ENCODE peak calls at places on chromosomes 2 and 18, in nine cellular contexts. W, B, T, I, P, E, X, F and M are unnamed samples. For H3K4me1 and H3K9me3, the result is how much of the 10 kb centered on the place peaks cover.

GRCh38 chr18:79315589-79315988 is 80.1 kb upstream of the NFATC1 start:
- DNase-seq in B (no peak), F (no peak), W (no peak), E (no peak), T (no peak), P (no peak), I (no peak), X (no peak), M (no peak)

GRCh38 chr18:42412281-42412680 is 457.2 kb downstream of the PIK3C3 start:
- DNase-seq in F (no peak), B (no peak), X (no peak), P (no peak), E (no peak), T (no peak), W (no peak), I (no peak), M (no peak)

GRCh38 chr2:108921096-108922030 is 67.7 kb downstream of the EDAR start:
- DNase-seq in X (no peak), F (no peak), E (no peak), P (peak), B (no peak), I (peak), T (no peak), W (no peak), M (no peak)

GRCh38 chr2:111903930-111904439 is 5.6 kb downstream of the MERTK start:
- DNase-seq in W (no peak), T (no peak), X (no peak), E (no peak), B (no peak), I (no peak), P (no peak), F (no peak), M (no peak)

GRCh38 chr2:112159454-112159921 is 21.3 kb downstream of the FBLN7 start:
- DNase-seq in I (no peak), W (no peak), E (no peak), T (no peak), P (peak), B (no peak), X (peak), F (no peak), M (no peak)

GRCh38 chr18:44536619-44537018 is 144.1 kb upstream of the SETBP1 start:
- DNase-seq in B (no peak), T (no peak), P (no peak), W (no peak), X (no peak), F (no peak), E (no peak), I (no peak), M (no peak)

GRCh38 chr18:11488175-11488574 is 121.2 kb upstream of the SLC35G4 start:
- DNase-seq in E (no peak), B (no peak), P (no peak), X (no peak), W (no peak), T (no peak), F (no peak), I (no peak), M (no peak)

GRCh38 chr2:127611076-127611925 is 34.7 kb upstream of the GPR17 start:
- DNase-seq in I (peak), T (no peak), B (no peak), W (peak), F (no peak), E (no peak), P (peak), X (no peak), M (no peak)

GRCh38 chr2:204655626-204656025 is 110.4 kb downstream of the PARD3B start:
- DNase-seq in X (no peak), W (no peak), T (no peak), B (no peak), I (no peak), E (no peak), P (no peak), F (no peak), M (no peak)

GRCh38 chr18:67400502-67401117 is 115.9 kb downstream of the DSEL start:
- DNase-seq in F (no peak), I (no peak), P (no peak), T (no peak), W (no peak), X (no peak), E (no peak), B (no peak), M (no peak)

GRCh38 chr18:27599202-27599829 is 414.2 kb upstream of the CHST9 start:
- DNase-seq in B (peak), I (peak), W (no peak), T (peak), E (peak), F (peak), X (no peak), P (no peak), M (no peak)

GRCh38 chr2:129709030-129709955 is 270.2 kb upstream of the RAB6C start:
- DNase-seq in W (no peak), T (no peak), F (no peak), P (no peak), X (no peak), B (no peak), I (no peak), E (no peak), M (no peak)

GRCh38 chr18:5972298-5972697 is 77.0 kb upstream of the TMEM200C start:
- DNase-seq in F (no peak), B (no peak), T (no peak), E (no peak), W (no peak), X (no peak), I (no peak), P (no peak), M (no peak)

GRCh38 chr2:136305517-136306192 is 187.7 kb upstream of the CXCR4 start:
- DNase-seq in E (no peak), T (no peak), W (no peak), B (no peak), F (no peak), X (peak), P (no peak), I (no peak), M (no peak)

GRCh38 chr2:174572556-174572955 is 25.0 kb downstream of the WIPF1 start:
- DNase-seq in W (no peak), E (no peak), F (no peak), I (no peak), B (no peak), P (no peak), X (no peak), T (no peak), M (no peak)

GRCh38 chr2:173831312-173832229 is 133.6 kb downstream of the SP3 start:
- DNase-seq in I (peak), X (no peak), P (peak), T (no peak), F (no peak), B (peak), W (no peak), E (no peak), M (no peak)

GRCh38 chr18:23337599-23338444 is 115.3 kb upstream of the RIOK3 start:
- DNase-seq in X (no peak), B (no peak), I (no peak), T (no peak), E (no peak), P (no peak), W (no peak), F (peak), M (no peak)

GRCh38 chr18:12376034-12376717 is 851 bp downstream of the AFG3L2 start:
- DNase-seq in I (peak), W (peak), X (no peak), E (no peak), B (no peak), F (no peak), P (peak), T (no peak), M (no peak)

GRCh38 chr2:86436328-86436727 is 4.8 kb upstream of the KDM3A start:
- DNase-seq in F (no peak), I (no peak), B (no peak), T (no peak), X (no peak), W (no peak), P (no peak), E (no peak), M (no peak)

GRCh38 chr2:239487272-239487671 is 86.5 kb upstream of the HDAC4 start:
- DNase-seq in B (no peak), I (no peak), X (no peak), T (no peak), P (no peak), W (no peak), F (no peak), E (no peak), M (no peak)

GRCh38 chr2:149018971-149019370 is 19.5 kb upstream of the LYPD6B start:
- DNase-seq in B (no peak), X (no peak), E (no peak), F (no peak), W (no peak), I (no peak), T (no peak), P (no peak), M (no peak)
- TF ChIP-seq POLR2A in B (no peak), X (no peak), E (no peak), F (no peak), W (no peak), I (no peak), T (no peak), P (no peak), M (no peak)

GRCh38 chr18:58866261-58867232 is 1.9 kb downstream of the ZNF532 start:
- DNase-seq in X (no peak), T (no peak), B (no peak), P (peak), E (no peak), W (no peak), F (no peak), I (no peak), M (no peak)
- H3K4me1 ChIP-seq in X (under half), T (under half), B (under half), P (half or more), E (under half), W (under half), F (under half), I (under half), M (half or more)

GRCh38 chr2:89823556-89823955 is 1132.1 kb downstream of the RPIA start:
- DNase-seq in P (no peak), F (no peak), T (no peak), X (no peak), E (no peak), I (no peak), W (no peak), B (no peak), M (no peak)

GRCh38 chr2:89819809-89820208 is 1128.3 kb downstream of the RPIA start:
- DNase-seq in P (no peak), B (no peak), E (no peak), I (no peak), F (no peak), T (no peak), W (no peak), X (no peak), M (no peak)

GRCh38 chr2:89818873-89819272 is 1127.4 kb downstream of the RPIA start:
- DNase-seq in X (no peak), W (no peak), B (no peak), T (no peak), I (no peak), F (no peak), P (no peak), E (no peak), M (no peak)

GRCh38 chr2:89821455-89821945 is 1130.0 kb downstream of the RPIA start:
- DNase-seq in X (no peak), B (no peak), I (no peak), F (no peak), T (no peak), P (no peak), E (no peak), W (no peak), M (no peak)

GRCh38 chr2:89820248-89820647 is 1128.8 kb downstream of the RPIA start:
- DNase-seq in X (no peak), W (no peak), P (no peak), E (no peak), T (no peak), F (no peak), I (no peak), B (no peak), M (no peak)
- H3K9me3 ChIP-seq in X (under half), W (under half), P (under half), E (under half), T (under half), F (half or more), I (under half), B (half or more), M (under half)

DNA sequence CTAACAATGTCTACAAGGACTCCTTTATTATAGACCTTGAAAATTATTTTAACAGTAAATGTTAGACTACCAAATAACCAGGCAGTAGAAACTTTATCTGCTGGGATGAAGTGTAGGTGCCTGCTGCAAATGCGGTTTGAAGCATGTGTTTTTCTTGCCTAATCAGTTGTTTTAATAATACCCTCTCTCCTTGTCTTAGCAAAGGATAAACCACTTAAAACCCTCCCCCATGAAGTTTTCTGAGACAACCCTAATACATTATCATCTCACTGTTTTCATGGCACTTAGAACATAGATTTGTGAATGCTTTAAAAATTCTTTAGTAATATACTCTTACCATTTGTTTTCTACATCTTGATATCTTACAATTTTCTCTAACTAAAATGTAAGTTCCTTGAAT is 98.6 kb downstream of the ASXL3 start:
- DNase-seq in F (no peak), I (no peak), W (no peak), P (no peak), B (no peak), E (no peak), T (no peak), X (no peak), M (no peak)
- TF ChIP-seq POLR2A in F (no peak), I (no peak), W (no peak), P (no peak), B (no peak), E (no peak), T (no peak), X (no peak), M (no peak)

DNA sequence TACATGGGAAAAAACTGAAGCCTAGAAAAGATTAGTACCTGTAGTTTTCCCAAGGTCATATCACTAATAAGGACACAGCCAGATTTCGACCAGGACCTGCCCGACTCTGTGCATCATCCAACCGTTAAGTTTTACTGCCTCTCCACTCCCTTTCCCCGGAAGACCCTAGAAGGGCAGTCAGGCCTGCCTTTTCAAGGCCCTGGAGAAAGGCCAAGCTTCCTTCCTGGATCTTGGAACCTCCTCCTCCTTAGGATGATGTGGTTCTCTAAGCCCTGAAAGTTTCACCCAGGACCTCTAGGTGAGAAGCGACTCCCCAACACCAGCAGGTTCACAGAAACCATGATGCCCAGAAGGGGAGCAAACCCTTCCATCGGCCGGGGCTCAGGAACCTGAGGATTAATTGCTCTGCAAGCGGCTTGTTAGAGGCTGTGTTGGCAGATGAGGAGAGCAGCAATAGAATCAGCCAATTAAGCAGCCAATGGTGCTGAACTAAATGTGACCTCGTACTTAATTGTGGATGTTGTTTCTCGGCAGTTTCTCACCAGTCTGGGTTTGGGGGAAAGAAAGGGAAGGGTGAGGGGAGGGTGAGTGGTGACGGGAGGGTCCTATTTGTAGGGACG is 94.2 kb upstream of the FZD7 start:
- DNase-seq in W (no peak), T (no peak), X (no peak), P (no peak), E (no peak), F (no peak), B (no peak), I (peak), M (no peak)
- H3K4me1 ChIP-seq in W (under half), T (under half), X (under half), P (under half), E (under half), F (under half), B (under half), I (under half), M (under half)

GRCh38 chr2:67649331-67650071 is 252.4 kb downstream of the ETAA1 start:
- DNase-seq in W (no peak), F (no peak), E (no peak), I (peak), X (no peak), B (no peak), T (no peak), P (peak), M (peak)

GRCh38 chr2:67641709-67642397 is 244.7 kb downstream of the ETAA1 start:
- DNase-seq in B (no peak), F (no peak), T (no peak), P (no peak), W (no peak), E (no peak), I (no peak), X (no peak), M (no peak)

GRCh38 chr2:67645280-67646255 is 248.4 kb downstream of the ETAA1 start:
- DNase-seq in F (no peak), W (no peak), B (no peak), I (no peak), E (no peak), T (no peak), X (no peak), P (no peak), M (no peak)

GRCh38 chr2:67650292-67651133 is 253.4 kb downstream of the ETAA1 start:
- DNase-seq in B (peak), I (peak), P (peak), W (peak), T (peak), F (peak), X (peak), E (peak), M (no peak)

DNA sequence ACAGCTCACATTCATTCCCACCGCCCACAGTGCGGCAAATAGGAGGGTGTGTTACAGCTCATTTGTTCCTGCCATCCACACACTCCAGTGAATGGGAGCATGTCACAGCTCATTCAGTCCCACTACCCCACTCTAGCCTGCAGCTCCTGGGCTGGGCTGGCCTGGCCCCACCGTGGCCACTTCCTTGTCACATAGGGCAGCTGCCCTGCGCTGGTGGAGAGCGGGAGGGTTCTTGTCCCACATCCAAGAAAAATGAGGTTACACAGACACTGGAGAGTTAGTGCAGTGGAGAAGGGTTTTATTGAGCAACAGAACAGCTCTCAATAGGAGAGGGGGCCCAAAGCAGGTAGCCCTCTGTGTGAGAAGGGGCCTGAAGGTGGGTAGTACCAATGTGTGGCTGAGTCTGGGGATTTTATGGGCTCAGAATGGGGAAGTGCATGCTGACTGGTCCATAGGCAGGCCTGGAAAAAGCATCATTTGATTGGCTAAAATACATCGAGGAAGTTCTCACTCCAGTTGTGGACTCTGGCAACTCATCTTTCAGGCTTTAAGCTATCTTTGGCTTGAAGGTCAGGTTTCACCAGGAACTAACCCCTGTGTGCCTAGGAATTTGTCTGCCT is 249.7 kb downstream of the ETAA1 start:
- DNase-seq in E (no peak), X (no peak), W (no peak), P (no peak), F (no peak), I (no peak), T (no peak), B (no peak), M (no peak)
- H3K9me3 ChIP-seq in E (under half), X (under half), W (under half), P (under half), F (under half), I (under half), T (under half), B (under half), M (under half)